ENCODE peak calls at places on chromosomes 13 and 19, in six cellular contexts. One of them, this sample, is unnamed.
A peak's percentile ranks its signal among the peaks of the same experiment; 100 is the strongest.

GRCh38 chr19:19628499-19629134 is 597 bp upstream of the LPAR2 start:
- DNase-seq in Peyer's patch: peak; percentile 72
- DNase-seq in A549: peak; percentile 25
- DNase-seq in testis: peak; percentile 94
- DNase-seq in transverse colon: peak; percentile 69
- DNase-seq in NB4: peak; percentile 93
- DNase-seq in this sample: peak; percentile 69

GRCh38 chr19:17026706-17027427 is at the start of gene CPAMD8:
- DNase-seq in Peyer's patch: no peak
- DNase-seq in A549: no peak
- DNase-seq in testis: no peak
- DNase-seq in transverse colon: no peak
- DNase-seq in NB4: peak; percentile 21
- DNase-seq in this sample: no peak

GRCh38 chr19:58095328-58095727 is 2.7 kb downstream of the ZSCAN18 start:
- DNase-seq in Peyer's patch: no peak
- DNase-seq in A549: no peak
- DNase-seq in testis: no peak
- DNase-seq in transverse colon: no peak
- DNase-seq in NB4: no peak
- DNase-seq in this sample: no peak

GRCh38 chr13:113836917-113837553 is 26.8 kb downstream of the GAS6 start:
- DNase-seq in Peyer's patch: peak; percentile 59
- DNase-seq in A549: peak; percentile 92
- DNase-seq in testis: peak; percentile 80
- DNase-seq in transverse colon: no peak
- DNase-seq in NB4: peak; percentile 45
- DNase-seq in this sample: no peak

GRCh38 chr19:33916792-33917191 is 120.1 kb downstream of the KCTD15 start:
- DNase-seq in Peyer's patch: no peak
- DNase-seq in A549: no peak
- DNase-seq in testis: no peak
- DNase-seq in transverse colon: no peak
- DNase-seq in NB4: no peak
- DNase-seq in this sample: no peak

GRCh38 chr19:34126966-34127365 is 45.3 kb upstream of the LSM14A start:
- DNase-seq in Peyer's patch: no peak
- DNase-seq in A549: no peak
- DNase-seq in testis: no peak
- DNase-seq in transverse colon: no peak
- DNase-seq in NB4: no peak
- DNase-seq in this sample: no peak

GRCh38 chr13:31301119-31301518 is 101.3 kb downstream of the B3GLCT start:
- DNase-seq in Peyer's patch: no peak
- DNase-seq in A549: no peak
- DNase-seq in testis: no peak
- DNase-seq in transverse colon: no peak
- DNase-seq in NB4: peak; percentile 2
- DNase-seq in this sample: no peak

GRCh38 chr19:47267350-47267759 is 7.3 kb upstream of the INAFM1 start:
- DNase-seq in Peyer's patch: no peak
- DNase-seq in A549: no peak
- DNase-seq in testis: no peak
- DNase-seq in transverse colon: no peak
- DNase-seq in NB4: no peak
- DNase-seq in this sample: no peak

GRCh38 chr19:50476224-50476942 is at the start of the genes EMC10 and GARIN5A:
- DNase-seq in Peyer's patch: peak; percentile 93
- DNase-seq in A549: peak; percentile 99
- DNase-seq in testis: peak; percentile 94
- DNase-seq in transverse colon: peak; percentile 94
- DNase-seq in NB4: peak; percentile 51
- DNase-seq in this sample: peak; percentile 90

GRCh38 chr13:75635621-75636338 is at the start of gene LMO7:
- DNase-seq in Peyer's patch: peak; percentile 69
- DNase-seq in A549: peak; percentile 25
- DNase-seq in testis: peak; percentile 35
- DNase-seq in transverse colon: peak; percentile 61
- DNase-seq in NB4: peak; percentile 73
- DNase-seq in this sample: peak; percentile 57

DNA sequence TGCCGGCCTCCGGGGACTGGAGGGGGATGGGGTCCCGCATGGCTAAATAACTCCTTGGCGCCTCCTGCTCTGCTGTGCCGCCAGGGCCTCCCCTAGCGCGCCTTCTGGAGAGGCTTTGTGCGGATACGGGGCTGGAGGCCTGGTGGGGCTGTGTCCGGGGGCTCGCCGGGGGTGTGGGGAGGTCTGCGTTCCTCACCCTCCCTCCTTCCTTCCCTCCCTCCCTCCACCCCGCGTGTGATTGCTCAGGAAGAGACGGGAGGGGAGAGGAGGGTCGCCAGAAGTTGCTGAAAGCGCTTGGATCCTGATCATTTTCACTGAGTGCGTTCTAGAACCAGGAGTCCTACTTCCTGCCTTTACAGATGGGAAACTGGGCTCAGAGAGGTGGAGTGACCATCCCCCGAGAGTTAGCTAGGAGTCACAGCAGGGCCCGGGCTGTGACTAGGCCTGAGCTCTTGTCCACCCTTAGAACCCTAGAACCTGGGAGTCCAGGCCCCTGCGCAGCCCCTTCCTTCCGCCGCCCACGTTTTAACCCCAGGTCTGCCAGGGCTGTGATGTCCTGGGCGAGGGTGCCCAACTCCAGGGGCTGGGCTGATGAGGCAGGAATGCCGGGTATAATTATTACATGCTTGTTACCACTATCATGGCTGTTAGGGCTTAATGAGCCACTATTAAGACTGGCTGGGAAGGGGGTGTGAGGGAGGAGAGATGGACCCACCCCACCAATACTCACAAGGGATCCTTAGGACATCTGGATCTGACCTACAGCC is 782 bp upstream of the JUND start:
- DNase-seq in Peyer's patch: no peak
- DNase-seq in A549: no peak
- DNase-seq in testis: no peak
- DNase-seq in transverse colon: no peak
- DNase-seq in NB4: peak; percentile 93
- DNase-seq in this sample: no peak
- TF ChIP-seq POLR2A in Peyer's patch: peak; percentile 92
- TF ChIP-seq POLR2A in A549: peak; percentile 90
- TF ChIP-seq POLR2A in testis: no peak
- TF ChIP-seq POLR2A in transverse colon: peak; percentile 91
- TF ChIP-seq POLR2A in NB4: no peak
- TF ChIP-seq POLR2A in this sample: peak; percentile 87

DNA sequence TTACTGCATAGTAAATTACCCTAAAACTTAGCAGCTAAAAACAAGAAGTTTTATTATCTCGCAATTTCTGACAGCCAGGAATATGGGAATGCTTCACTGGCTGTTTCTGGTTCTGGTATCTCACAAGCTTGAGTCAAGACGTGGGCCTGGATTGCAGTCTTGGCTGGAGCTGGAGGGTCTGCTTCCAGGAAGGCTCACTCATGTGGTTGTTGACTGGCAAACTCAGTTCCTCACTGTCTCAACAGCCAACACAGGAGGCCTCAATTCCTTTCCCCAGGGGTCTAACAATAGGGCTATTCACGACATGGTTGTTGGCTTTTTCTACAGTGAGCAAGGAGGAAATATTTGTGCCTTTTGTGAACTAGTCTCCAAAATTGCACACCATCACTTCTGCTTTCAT is 146.3 kb downstream of the GPC5 start:
- DNase-seq in Peyer's patch: no peak
- DNase-seq in A549: no peak
- DNase-seq in testis: no peak
- DNase-seq in transverse colon: no peak
- DNase-seq in NB4: peak; percentile 17
- DNase-seq in this sample: no peak
- TF ChIP-seq POLR2A in Peyer's patch: no peak
- TF ChIP-seq POLR2A in A549: no peak
- TF ChIP-seq POLR2A in testis: no peak
- TF ChIP-seq POLR2A in transverse colon: no peak
- TF ChIP-seq POLR2A in NB4: no peak
- TF ChIP-seq POLR2A in this sample: no peak

GRCh38 chr13:49502954-49503353 is 7.2 kb downstream of the PHF11 start:
- DNase-seq in Peyer's patch: no peak
- DNase-seq in A549: no peak
- DNase-seq in testis: no peak
- DNase-seq in transverse colon: peak; percentile 8
- DNase-seq in NB4: no peak
- DNase-seq in this sample: no peak

GRCh38 chr13:49503951-49504350 is 8.2 kb downstream of the PHF11 start:
- DNase-seq in Peyer's patch: no peak
- DNase-seq in A549: no peak
- DNase-seq in testis: no peak
- DNase-seq in transverse colon: no peak
- DNase-seq in NB4: no peak
- DNase-seq in this sample: no peak

GRCh38 chr13:49497272-49497671 is 1.5 kb downstream of the PHF11 start:
- DNase-seq in Peyer's patch: no peak
- DNase-seq in A549: no peak
- DNase-seq in testis: no peak
- DNase-seq in transverse colon: no peak
- DNase-seq in NB4: no peak
- DNase-seq in this sample: peak; percentile 18

GRCh38 chr13:49498211-49498610 is 2.5 kb downstream of the PHF11 start:
- DNase-seq in Peyer's patch: no peak
- DNase-seq in A549: no peak
- DNase-seq in testis: no peak
- DNase-seq in transverse colon: no peak
- DNase-seq in NB4: no peak
- DNase-seq in this sample: no peak

DNA sequence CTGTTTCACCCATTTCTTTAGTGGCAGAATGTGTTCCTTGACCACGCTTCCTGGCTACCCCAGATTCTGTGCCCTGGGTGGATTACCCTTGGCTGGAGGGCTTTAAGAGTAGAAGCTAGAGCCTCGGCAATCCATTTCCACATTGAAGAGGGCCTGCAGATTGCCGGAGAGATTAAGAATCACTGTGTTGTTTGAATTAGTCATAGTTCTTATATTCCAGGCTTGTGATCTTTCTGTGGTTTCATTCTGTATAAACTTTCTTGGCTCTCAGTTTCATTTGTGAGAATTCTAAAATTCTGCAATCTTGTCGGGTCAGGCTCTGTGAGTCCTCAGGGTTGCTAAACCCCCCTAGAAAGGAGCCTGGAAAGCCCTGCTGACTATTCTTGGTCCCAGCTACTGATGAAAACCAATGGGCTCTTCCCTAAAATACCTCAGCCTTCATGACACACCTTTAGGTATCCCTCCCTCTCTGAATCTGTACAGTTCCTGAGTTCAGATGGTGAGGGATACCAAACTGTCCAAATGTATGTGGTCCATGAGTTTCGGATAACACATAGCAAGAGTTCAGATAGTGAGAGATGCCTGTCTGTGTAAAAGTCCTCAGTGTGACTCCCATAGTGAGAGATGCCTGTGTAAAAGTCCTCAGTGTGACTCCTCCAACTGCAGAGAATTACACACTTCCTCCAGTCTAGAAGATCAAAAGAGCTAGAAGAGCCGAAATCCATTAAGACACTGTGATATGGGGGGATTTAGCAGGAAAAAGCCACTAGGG is 4.3 kb downstream of the PHF11 start:
- DNase-seq in Peyer's patch: no peak
- DNase-seq in A549: no peak
- DNase-seq in testis: no peak
- DNase-seq in transverse colon: no peak
- DNase-seq in NB4: no peak
- DNase-seq in this sample: no peak
- TF ChIP-seq POLR2A in Peyer's patch: no peak
- TF ChIP-seq POLR2A in A549: no peak
- TF ChIP-seq POLR2A in testis: no peak
- TF ChIP-seq POLR2A in transverse colon: no peak
- TF ChIP-seq POLR2A in NB4: no peak
- TF ChIP-seq POLR2A in this sample: no peak

DNA sequence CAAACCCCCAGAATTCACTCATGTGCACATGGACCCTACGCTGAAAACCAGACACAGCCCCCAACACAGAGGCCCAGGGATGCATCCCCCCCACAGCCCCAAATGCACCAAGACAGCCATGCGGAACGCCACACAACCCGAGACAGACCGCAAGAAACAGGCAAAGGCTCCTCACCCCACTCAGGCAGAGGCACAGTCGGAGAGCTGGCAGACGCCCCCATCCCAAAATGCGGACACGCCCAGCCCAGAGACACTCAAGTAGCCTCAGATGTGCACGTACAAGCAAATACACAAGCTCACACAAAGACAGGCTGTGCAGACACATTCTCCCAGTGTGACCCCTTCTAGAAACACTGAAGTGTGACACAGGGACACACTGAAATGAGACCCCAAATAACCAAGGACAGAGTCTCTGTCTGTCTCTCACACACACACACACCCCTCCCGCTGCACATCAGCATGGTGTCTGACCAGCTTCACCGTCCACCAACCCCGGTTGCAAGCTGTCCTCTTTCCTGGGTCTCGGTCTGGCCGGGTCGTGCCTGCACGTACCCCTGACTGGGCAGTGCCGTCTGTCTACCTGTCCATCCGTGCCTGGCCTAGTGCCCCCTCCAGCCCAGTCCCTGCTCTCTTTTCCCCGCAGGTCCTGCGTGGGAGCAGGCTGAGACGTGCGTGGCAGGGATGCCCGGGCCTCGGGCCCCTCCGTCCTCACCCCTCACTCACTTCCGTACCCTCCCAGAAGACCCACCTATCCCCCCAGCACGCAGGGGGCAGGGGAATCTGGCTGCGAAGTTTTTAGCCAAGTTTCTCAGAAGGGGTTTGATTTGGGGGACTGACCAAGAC is 16.1 kb downstream of the ERFL start:
- DNase-seq in Peyer's patch: no peak
- DNase-seq in A549: no peak
- DNase-seq in testis: no peak
- DNase-seq in transverse colon: no peak
- DNase-seq in NB4: no peak
- DNase-seq in this sample: no peak
- TF ChIP-seq POLR2A in Peyer's patch: no peak
- TF ChIP-seq POLR2A in A549: no peak
- TF ChIP-seq POLR2A in testis: no peak
- TF ChIP-seq POLR2A in transverse colon: no peak
- TF ChIP-seq POLR2A in NB4: no peak
- TF ChIP-seq POLR2A in this sample: no peak

GRCh38 chr19:28075229-28075628 is 1137.7 kb downstream of the UQCRFS1 start:
- DNase-seq in Peyer's patch: no peak
- DNase-seq in A549: no peak
- DNase-seq in testis: no peak
- DNase-seq in transverse colon: no peak
- DNase-seq in NB4: no peak
- DNase-seq in this sample: no peak

GRCh38 chr19:28074773-28075172 is 1138.2 kb downstream of the UQCRFS1 start:
- DNase-seq in Peyer's patch: no peak
- DNase-seq in A549: no peak
- DNase-seq in testis: no peak
- DNase-seq in transverse colon: no peak
- DNase-seq in NB4: no peak
- DNase-seq in this sample: no peak

GRCh38 chr19:28076628-28077027 is 1136.3 kb downstream of the UQCRFS1 start:
- DNase-seq in Peyer's patch: no peak
- DNase-seq in A549: no peak
- DNase-seq in testis: peak; percentile 53
- DNase-seq in transverse colon: no peak
- DNase-seq in NB4: no peak
- DNase-seq in this sample: no peak
- TF ChIP-seq POLR2A in Peyer's patch: no peak
- TF ChIP-seq POLR2A in A549: no peak
- TF ChIP-seq POLR2A in testis: no peak
- TF ChIP-seq POLR2A in transverse colon: no peak
- TF ChIP-seq POLR2A in NB4: no peak
- TF ChIP-seq POLR2A in this sample: no peak

GRCh38 chr13:99498304-99499161 is 2.7 kb upstream of the TM9SF2 start:
- DNase-seq in Peyer's patch: peak; percentile 99
- DNase-seq in A549: peak; percentile 98
- DNase-seq in testis: peak; percentile 98
- DNase-seq in transverse colon: peak; percentile 99
- DNase-seq in NB4: peak; percentile 97
- DNase-seq in this sample: peak; percentile 98
- TF ChIP-seq POLR2A in Peyer's patch: peak; percentile 84
- TF ChIP-seq POLR2A in A549: peak; percentile 14
- TF ChIP-seq POLR2A in testis: no peak
- TF ChIP-seq POLR2A in transverse colon: peak; percentile 82
- TF ChIP-seq POLR2A in NB4: peak; percentile 91
- TF ChIP-seq POLR2A in this sample: no peak